ENCODE peak calls at places on chromosome 5, in seven cellular contexts. F is endothelial cell; V is cardiac fibroblast; Z is activated naive CD4-positive, alpha-beta T cell; I is NCI-H460; X is AG08396; P is OCI-LY7. Q is an unnamed sample.

GRCh38 chr5:134957920-134958608 is 9.6 kb upstream of the CATSPER3 start:
- DNase-seq in F (no peak), V (no peak), Z (no peak), I (no peak), X (no peak), P (peak), Q (no peak)

GRCh38 chr5:38540348-38540747 is 16.1 kb downstream of the LIFR start:
- DNase-seq in F (no peak), V (no peak), Z (no peak), I (no peak), X (no peak), P (no peak), Q (no peak)

GRCh38 chr5:164934561-164934960 is 1429.1 kb downstream of the MAT2B start:
- DNase-seq in F (no peak), V (no peak), Z (no peak), I (no peak), X (no peak), P (no peak), Q (no peak)

GRCh38 chr5:179732918-179733763 is 519 bp downstream of the MAML1 start:
- DNase-seq in F (peak), V (peak), Z (no peak), I (peak), X (peak), P (peak), Q (no peak)

GRCh38 chr5:515273-515836 is 8.9 kb downstream of the SLC9A3 start:
- DNase-seq in F (no peak), V (no peak), Z (no peak), I (no peak), X (no peak), P (no peak), Q (no peak)

GRCh38 chr5:67287795-67288194 is 91.2 kb upstream of the CD180 start:
- DNase-seq in F (no peak), V (peak), Z (no peak), I (no peak), X (peak), P (no peak), Q (no peak)

GRCh38 chr5:14143843-14144585 is 872 bp downstream of the TRIO start:
- DNase-seq in F (peak), V (peak), Z (no peak), I (no peak), X (peak), P (peak), Q (no peak)

GRCh38 chr5:149053027-149053705 is 9.7 kb downstream of the SH3TC2 start:
- DNase-seq in F (no peak), V (peak), Z (no peak), I (no peak), X (peak), P (no peak), Q (no peak)

GRCh38 chr5:139660916-139661814 is 13.0 kb downstream of the CXXC5 start:
- DNase-seq in F (no peak), V (peak), Z (no peak), I (peak), X (peak), P (no peak), Q (peak)

GRCh38 chr5:54460181-54460919 is 4.9 kb downstream of the HSPB3 start:
- DNase-seq in F (no peak), V (peak), Z (no peak), I (peak), X (peak), P (no peak), Q (no peak)

GRCh38 chr5:143636951-143637528 is 174.9 kb upstream of the HMHB1 start:
- DNase-seq in F (no peak), V (peak), Z (no peak), I (no peak), X (no peak), P (no peak), Q (no peak)

GRCh38 chr5:5288236-5288635 is 134.2 kb upstream of the ICE1 start:
- DNase-seq in F (no peak), V (no peak), Z (no peak), I (peak), X (no peak), P (no peak), Q (no peak)

GRCh38 chr5:172920447-172920849 is 38.8 kb upstream of the RPL26L1 start:
- DNase-seq in F (no peak), V (peak), Z (no peak), I (peak), X (peak), P (no peak), Q (no peak)

GRCh38 chr5:145068696-145069095 is 766.4 kb downstream of the PRELID2 start:
- DNase-seq in F (no peak), V (no peak), Z (no peak), I (no peak), X (no peak), P (no peak), Q (no peak)